ENCODE peak calls at places on chromosomes 3 and 15, in four cellular contexts. One of them, this sample, is unnamed.

GRCh38 chr3:9809615-9810356 is at the start of gene TTLL3:
- DNase-seq in breast epithelium: peak; percentile 62
- DNase-seq in dorsolateral prefrontal cortex: peak; percentile 75
- DNase-seq in cardiac muscle cell: peak; percentile 70
- DNase-seq in this sample: no peak

GRCh38 chr3:62096521-62096920 is 276.8 kb downstream of the FEZF2 start:
- DNase-seq in breast epithelium: no peak
- DNase-seq in dorsolateral prefrontal cortex: no peak
- DNase-seq in cardiac muscle cell: no peak
- DNase-seq in this sample: no peak

GRCh38 chr15:25185791-25186190 is 231.0 kb downstream of the SNRPN start:
- DNase-seq in breast epithelium: no peak
- DNase-seq in dorsolateral prefrontal cortex: no peak
- DNase-seq in cardiac muscle cell: no peak
- DNase-seq in this sample: no peak

GRCh38 chr3:138038725-138039462 is 28.9 kb downstream of the CLDN18 start:
- DNase-seq in breast epithelium: no peak
- DNase-seq in dorsolateral prefrontal cortex: no peak
- DNase-seq in cardiac muscle cell: no peak
- DNase-seq in this sample: no peak

GRCh38 chr3:80526153-80526552 is 758.4 kb upstream of the ROBO1 start:
- DNase-seq in breast epithelium: no peak
- DNase-seq in dorsolateral prefrontal cortex: no peak
- DNase-seq in cardiac muscle cell: no peak
- DNase-seq in this sample: no peak

GRCh38 chr15:72239652-72240051 is 8.7 kb upstream of the PKM start:
- DNase-seq in breast epithelium: no peak
- DNase-seq in dorsolateral prefrontal cortex: no peak
- DNase-seq in cardiac muscle cell: no peak
- DNase-seq in this sample: no peak

GRCh38 chr3:88078930-88079329 is 19.9 kb downstream of the ZNF654 start:
- DNase-seq in breast epithelium: no peak
- DNase-seq in dorsolateral prefrontal cortex: no peak
- DNase-seq in cardiac muscle cell: no peak
- DNase-seq in this sample: no peak

GRCh38 chr3:24161841-24162240 is 216.8 kb downstream of the NR1D2 start:
- DNase-seq in breast epithelium: no peak
- DNase-seq in dorsolateral prefrontal cortex: no peak
- DNase-seq in cardiac muscle cell: peak; percentile 77
- DNase-seq in this sample: no peak

GRCh38 chr3:15367059-15367458 is 34.7 kb upstream of the SH3BP5 start:
- DNase-seq in breast epithelium: no peak
- DNase-seq in dorsolateral prefrontal cortex: no peak
- DNase-seq in cardiac muscle cell: peak; percentile 39
- DNase-seq in this sample: no peak

GRCh38 chr3:197460639-197461038 is 95.1 kb downstream of the BDH1 start:
- DNase-seq in breast epithelium: no peak
- DNase-seq in dorsolateral prefrontal cortex: no peak
- DNase-seq in cardiac muscle cell: no peak
- DNase-seq in this sample: no peak

GRCh38 chr15:101255615-101256350 is 3.9 kb upstream of the CHSY1 start:
- DNase-seq in breast epithelium: no peak
- DNase-seq in dorsolateral prefrontal cortex: no peak
- DNase-seq in cardiac muscle cell: peak; percentile 90
- DNase-seq in this sample: no peak

DNA sequence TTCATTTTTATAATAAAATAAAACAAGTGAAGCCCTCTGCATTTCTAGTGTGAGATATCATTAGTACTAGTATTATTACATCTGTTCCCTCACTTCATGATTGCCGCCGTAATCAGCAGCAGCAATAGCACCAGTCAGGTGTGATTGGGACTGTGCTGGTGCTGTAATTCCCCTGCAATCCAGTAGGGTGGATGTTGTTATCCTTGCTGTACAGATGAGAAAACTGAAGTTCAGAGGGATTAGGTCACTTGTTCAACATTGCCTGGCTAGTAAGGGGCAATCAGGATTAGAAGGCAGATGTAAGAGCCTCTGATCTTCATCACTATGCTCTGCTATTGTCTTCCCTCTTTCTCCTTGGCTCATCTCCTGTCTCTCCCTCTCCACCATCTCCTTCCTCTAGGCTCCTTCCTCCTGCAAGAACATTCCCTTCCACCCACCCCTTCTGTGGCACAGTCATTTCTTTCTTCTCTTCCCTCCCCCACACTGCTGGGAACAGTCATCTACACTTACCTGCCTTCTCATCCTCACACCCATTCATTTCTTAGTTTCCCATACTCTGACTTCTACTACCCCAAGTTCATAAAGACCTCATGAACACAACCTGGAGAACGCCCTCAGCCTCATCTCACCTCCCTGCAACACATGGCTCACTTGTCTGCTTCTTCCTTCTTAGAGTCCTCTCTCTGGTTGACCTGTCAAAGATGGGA is 29.7 kb downstream of the CRYGS start:
- DNase-seq in breast epithelium: no peak
- DNase-seq in dorsolateral prefrontal cortex: no peak
- DNase-seq in cardiac muscle cell: no peak
- DNase-seq in this sample: no peak
- TF ChIP-seq CTCF in breast epithelium: no peak
- TF ChIP-seq CTCF in dorsolateral prefrontal cortex: peak; percentile 36
- TF ChIP-seq CTCF in cardiac muscle cell: peak; percentile 32
- TF ChIP-seq CTCF in this sample: peak; percentile 60

GRCh38 chr3:141412087-141412935 is 44.0 kb downstream of the ZBTB38 start:
- DNase-seq in breast epithelium: peak; percentile 66
- DNase-seq in dorsolateral prefrontal cortex: no peak
- DNase-seq in cardiac muscle cell: peak; percentile 80
- DNase-seq in this sample: no peak
- H3K4me3 ChIP-seq in breast epithelium: peak overlapping the region; percentile 21
- H3K4me3 ChIP-seq in dorsolateral prefrontal cortex: peak overlapping the region; percentile 51
- H3K4me3 ChIP-seq in cardiac muscle cell: no peak overlapping the region
- H3K4me3 ChIP-seq in this sample: no peak overlapping the region

GRCh38 chr15:65927545-65927944 is 58.3 kb downstream of the RAB11A start:
- DNase-seq in breast epithelium: no peak
- DNase-seq in dorsolateral prefrontal cortex: no peak
- DNase-seq in cardiac muscle cell: no peak
- DNase-seq in this sample: no peak
- TF ChIP-seq CTCF in breast epithelium: no peak
- TF ChIP-seq CTCF in dorsolateral prefrontal cortex: no peak
- TF ChIP-seq CTCF in cardiac muscle cell: peak; percentile 20
- TF ChIP-seq CTCF in this sample: peak; percentile 45

GRCh38 chr15:41936155-41936554 is 36.2 kb downstream of the EHD4 start:
- DNase-seq in breast epithelium: no peak
- DNase-seq in dorsolateral prefrontal cortex: no peak
- DNase-seq in cardiac muscle cell: no peak
- DNase-seq in this sample: no peak

GRCh38 chr15:41934843-41935242 is 37.5 kb downstream of the EHD4 start:
- DNase-seq in breast epithelium: peak; percentile 87
- DNase-seq in dorsolateral prefrontal cortex: no peak
- DNase-seq in cardiac muscle cell: no peak
- DNase-seq in this sample: no peak

GRCh38 chr15:41936649-41937567 is 35.4 kb downstream of the EHD4 start:
- DNase-seq in breast epithelium: no peak
- DNase-seq in dorsolateral prefrontal cortex: no peak
- DNase-seq in cardiac muscle cell: peak; percentile 71
- DNase-seq in this sample: no peak

GRCh38 chr15:41933771-41934170 is 38.6 kb downstream of the EHD4 start:
- DNase-seq in breast epithelium: no peak
- DNase-seq in dorsolateral prefrontal cortex: no peak
- DNase-seq in cardiac muscle cell: no peak
- DNase-seq in this sample: no peak

DNA sequence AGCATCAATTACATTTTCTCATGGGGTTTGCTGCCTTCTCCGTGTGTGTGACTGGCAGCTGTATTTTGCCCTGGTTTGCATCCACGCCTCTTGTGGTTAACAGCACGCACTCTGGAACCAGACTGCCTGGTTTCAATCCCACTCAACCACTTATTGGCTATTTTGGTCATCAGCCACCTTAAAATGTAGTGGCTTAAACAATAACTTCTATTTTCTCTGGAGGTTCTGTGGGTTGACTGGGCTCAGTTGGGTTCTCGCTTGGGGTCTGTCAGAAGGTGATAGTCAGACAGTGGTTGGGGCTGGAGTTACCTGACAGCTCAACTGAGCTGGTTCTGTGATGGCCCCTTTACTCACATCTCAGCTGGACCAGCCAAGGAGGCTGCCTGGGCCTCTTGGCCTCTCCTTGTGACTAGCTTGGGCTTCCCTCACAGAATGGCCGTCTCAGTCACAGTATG is 36.8 kb downstream of the EHD4 start:
- DNase-seq in breast epithelium: no peak
- DNase-seq in dorsolateral prefrontal cortex: no peak
- DNase-seq in cardiac muscle cell: no peak
- DNase-seq in this sample: no peak
- H3K4me3 ChIP-seq in breast epithelium: no peak overlapping the region
- H3K4me3 ChIP-seq in dorsolateral prefrontal cortex: no peak overlapping the region
- H3K4me3 ChIP-seq in cardiac muscle cell: no peak overlapping the region
- H3K4me3 ChIP-seq in this sample: no peak overlapping the region

GRCh38 chr3:17110665-17111396 is 226.1 kb downstream of the PLCL2 start:
- DNase-seq in breast epithelium: no peak
- DNase-seq in dorsolateral prefrontal cortex: no peak
- DNase-seq in cardiac muscle cell: no peak
- DNase-seq in this sample: no peak
- TF ChIP-seq CTCF in breast epithelium: no peak
- TF ChIP-seq CTCF in dorsolateral prefrontal cortex: no peak
- TF ChIP-seq CTCF in cardiac muscle cell: no peak
- TF ChIP-seq CTCF in this sample: no peak

This sample was measured in epithelial cell of proximal tubule.